ENCODE peak calls at places on chromosomes 13 and 19, in four cellular contexts. One of them, this sample, is unnamed.

GRCh38 chr13:67308004-67308772 is 78.1 kb upstream of the PCDH9 start:
- DNase-seq in H1: no peak
- DNase-seq in mesenchymal stem cell: no peak
- DNase-seq in IMR-90: no peak
- DNase-seq in this sample: no peak

GRCh38 chr13:101449971-101450748 is 2.3 kb upstream of the ITGBL1 start:
- DNase-seq in H1: no peak
- DNase-seq in mesenchymal stem cell: peak; percentile 83
- DNase-seq in IMR-90: peak; percentile 93
- DNase-seq in this sample: no peak

GRCh38 chr13:95485518-95486144 is 66.9 kb upstream of the CLDN10 start:
- DNase-seq in H1: no peak
- DNase-seq in mesenchymal stem cell: no peak
- DNase-seq in IMR-90: no peak
- DNase-seq in this sample: no peak

GRCh38 chr19:12065100-12065538 is 588 bp downstream of the ZNF844 start:
- DNase-seq in H1: peak; percentile 63
- DNase-seq in mesenchymal stem cell: peak; percentile 52
- DNase-seq in IMR-90: peak; percentile 38
- DNase-seq in this sample: no peak

GRCh38 chr19:48810151-48810550 is 678 bp downstream of the BCAT2 start:
- DNase-seq in H1: no peak
- DNase-seq in mesenchymal stem cell: no peak
- DNase-seq in IMR-90: no peak
- DNase-seq in this sample: no peak

GRCh38 chr13:27523345-27524073 is 73.1 kb upstream of the MTIF3 start:
- DNase-seq in H1: no peak
- DNase-seq in mesenchymal stem cell: no peak
- DNase-seq in IMR-90: no peak
- DNase-seq in this sample: no peak

GRCh38 chr13:20566424-20566916 is 487 bp upstream of the IFT88 start:
- DNase-seq in H1: no peak
- DNase-seq in mesenchymal stem cell: peak; percentile 84
- DNase-seq in IMR-90: peak; percentile 85
- DNase-seq in this sample: no peak

GRCh38 chr19:11737964-11738745 is 591 bp downstream of the ZNF823 start:
- DNase-seq in H1: peak; percentile 62
- DNase-seq in mesenchymal stem cell: peak; percentile 48
- DNase-seq in IMR-90: peak; percentile 12
- DNase-seq in this sample: no peak

GRCh38 chr19:35715981-35716734 is 1.6 kb upstream of the KMT2B start:
- DNase-seq in H1: peak; percentile 87
- DNase-seq in mesenchymal stem cell: no peak
- DNase-seq in IMR-90: peak; percentile 30
- DNase-seq in this sample: no peak

GRCh38 chr19:9498183-9498902 is at the start of gene ZNF560:
- DNase-seq in H1: peak; percentile 49
- DNase-seq in mesenchymal stem cell: no peak
- DNase-seq in IMR-90: peak; percentile 12
- DNase-seq in this sample: no peak

GRCh38 chr19:4352701-4353121 is 9.3 kb downstream of the MPND start:
- DNase-seq in H1: peak; percentile 83
- DNase-seq in mesenchymal stem cell: peak; percentile 73
- DNase-seq in IMR-90: peak; percentile 71
- DNase-seq in this sample: peak; percentile 72

GRCh38 chr13:94712287-94712811 is at the start of gene SOX21:
- DNase-seq in H1: peak; percentile 80
- DNase-seq in mesenchymal stem cell: no peak
- DNase-seq in IMR-90: no peak
- DNase-seq in this sample: no peak

GRCh38 chr13:26962671-26963070 is 202.1 kb upstream of the GPR12 start:
- DNase-seq in H1: no peak
- DNase-seq in mesenchymal stem cell: no peak
- DNase-seq in IMR-90: no peak
- DNase-seq in this sample: no peak

GRCh38 chr19:19385900-19386339 is 19.6 kb upstream of the GATAD2A start:
- DNase-seq in H1: peak; percentile 74
- DNase-seq in mesenchymal stem cell: no peak
- DNase-seq in IMR-90: no peak
- DNase-seq in this sample: no peak

GRCh38 chr19:16258440-16258903 is 60.8 kb downstream of the AP1M1 start:
- DNase-seq in H1: no peak
- DNase-seq in mesenchymal stem cell: no peak
- DNase-seq in IMR-90: no peak
- DNase-seq in this sample: no peak

GRCh38 chr13:92806215-92806614 is 420.4 kb upstream of the GPC6 start:
- DNase-seq in H1: no peak
- DNase-seq in mesenchymal stem cell: peak; percentile 62
- DNase-seq in IMR-90: no peak
- DNase-seq in this sample: no peak

GRCh38 chr13:92804346-92804745 is 422.3 kb upstream of the GPC6 start:
- DNase-seq in H1: no peak
- DNase-seq in mesenchymal stem cell: no peak
- DNase-seq in IMR-90: peak; percentile 64
- DNase-seq in this sample: no peak

GRCh38 chr13:92802776-92803175 is 423.8 kb upstream of the GPC6 start:
- DNase-seq in H1: no peak
- DNase-seq in mesenchymal stem cell: no peak
- DNase-seq in IMR-90: no peak
- DNase-seq in this sample: no peak

GRCh38 chr13:92805766-92806165 is 420.8 kb upstream of the GPC6 start:
- DNase-seq in H1: no peak
- DNase-seq in mesenchymal stem cell: no peak
- DNase-seq in IMR-90: no peak
- DNase-seq in this sample: no peak

DNA sequence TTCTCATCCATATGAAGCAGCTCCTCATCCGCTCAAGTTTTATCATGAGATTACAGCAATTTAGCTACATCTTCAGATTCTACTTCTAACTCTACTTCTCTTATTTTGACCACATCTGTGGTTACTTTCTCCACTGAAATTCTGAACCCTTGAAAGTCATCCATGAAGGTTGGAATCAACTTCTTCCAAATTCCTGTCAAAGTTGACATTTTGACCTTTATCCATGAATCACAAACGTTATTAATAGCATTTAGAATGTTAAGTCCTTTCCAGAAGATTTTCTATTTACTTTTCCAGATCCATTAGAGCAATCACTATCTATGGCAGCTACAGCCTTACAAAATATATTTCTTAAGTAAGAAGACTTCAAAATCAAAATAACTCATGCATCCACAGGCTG is 421.7 kb upstream of the GPC6 start:
- DNase-seq in H1: no peak
- DNase-seq in mesenchymal stem cell: no peak
- DNase-seq in IMR-90: no peak
- DNase-seq in this sample: no peak
- H2BK15ac ChIP-seq in H1: no peak overlapping the region
- H2BK15ac ChIP-seq in mesenchymal stem cell: no peak overlapping the region
- H2BK15ac ChIP-seq in IMR-90: no peak overlapping the region
- H2BK15ac ChIP-seq in this sample: no peak overlapping the region

GRCh38 chr13:28744656-28745055 is 25.9 kb upstream of the SLC46A3 start:
- DNase-seq in H1: peak; percentile 22
- DNase-seq in mesenchymal stem cell: no peak
- DNase-seq in IMR-90: no peak
- DNase-seq in this sample: no peak
- H2BK15ac ChIP-seq in H1: no peak overlapping the region
- H2BK15ac ChIP-seq in mesenchymal stem cell: no peak overlapping the region
- H2BK15ac ChIP-seq in IMR-90: no peak overlapping the region
- H2BK15ac ChIP-seq in this sample: no peak overlapping the region

GRCh38 chr13:77522444-77522843 is 13.1 kb upstream of the SCEL start:
- DNase-seq in H1: no peak
- DNase-seq in mesenchymal stem cell: no peak
- DNase-seq in IMR-90: no peak
- DNase-seq in this sample: no peak

GRCh38 chr13:77521595-77522367 is 13.7 kb upstream of the SCEL start:
- DNase-seq in H1: no peak
- DNase-seq in mesenchymal stem cell: no peak
- DNase-seq in IMR-90: no peak
- DNase-seq in this sample: no peak

GRCh38 chr13:77523386-77523785 is 12.1 kb upstream of the SCEL start:
- DNase-seq in H1: no peak
- DNase-seq in mesenchymal stem cell: no peak
- DNase-seq in IMR-90: no peak
- DNase-seq in this sample: no peak

GRCh38 chr13:77521194-77521593 is 14.3 kb upstream of the SCEL start:
- DNase-seq in H1: no peak
- DNase-seq in mesenchymal stem cell: no peak
- DNase-seq in IMR-90: no peak
- DNase-seq in this sample: no peak

GRCh38 chr13:77523834-77524728 is 11.4 kb upstream of the SCEL start:
- DNase-seq in H1: no peak
- DNase-seq in mesenchymal stem cell: no peak
- DNase-seq in IMR-90: no peak
- DNase-seq in this sample: no peak
- H2BK15ac ChIP-seq in H1: no peak overlapping the region
- H2BK15ac ChIP-seq in mesenchymal stem cell: no peak overlapping the region
- H2BK15ac ChIP-seq in IMR-90: no peak overlapping the region
- H2BK15ac ChIP-seq in this sample: no peak overlapping the region

GRCh38 chr13:24073657-24074056 is 86.9 kb upstream of the SPATA13 start:
- DNase-seq in H1: no peak
- DNase-seq in mesenchymal stem cell: no peak
- DNase-seq in IMR-90: no peak
- DNase-seq in this sample: no peak
- H2BK15ac ChIP-seq in H1: no peak overlapping the region
- H2BK15ac ChIP-seq in mesenchymal stem cell: no peak overlapping the region
- H2BK15ac ChIP-seq in IMR-90: no peak overlapping the region
- H2BK15ac ChIP-seq in this sample: no peak overlapping the region

DNA sequence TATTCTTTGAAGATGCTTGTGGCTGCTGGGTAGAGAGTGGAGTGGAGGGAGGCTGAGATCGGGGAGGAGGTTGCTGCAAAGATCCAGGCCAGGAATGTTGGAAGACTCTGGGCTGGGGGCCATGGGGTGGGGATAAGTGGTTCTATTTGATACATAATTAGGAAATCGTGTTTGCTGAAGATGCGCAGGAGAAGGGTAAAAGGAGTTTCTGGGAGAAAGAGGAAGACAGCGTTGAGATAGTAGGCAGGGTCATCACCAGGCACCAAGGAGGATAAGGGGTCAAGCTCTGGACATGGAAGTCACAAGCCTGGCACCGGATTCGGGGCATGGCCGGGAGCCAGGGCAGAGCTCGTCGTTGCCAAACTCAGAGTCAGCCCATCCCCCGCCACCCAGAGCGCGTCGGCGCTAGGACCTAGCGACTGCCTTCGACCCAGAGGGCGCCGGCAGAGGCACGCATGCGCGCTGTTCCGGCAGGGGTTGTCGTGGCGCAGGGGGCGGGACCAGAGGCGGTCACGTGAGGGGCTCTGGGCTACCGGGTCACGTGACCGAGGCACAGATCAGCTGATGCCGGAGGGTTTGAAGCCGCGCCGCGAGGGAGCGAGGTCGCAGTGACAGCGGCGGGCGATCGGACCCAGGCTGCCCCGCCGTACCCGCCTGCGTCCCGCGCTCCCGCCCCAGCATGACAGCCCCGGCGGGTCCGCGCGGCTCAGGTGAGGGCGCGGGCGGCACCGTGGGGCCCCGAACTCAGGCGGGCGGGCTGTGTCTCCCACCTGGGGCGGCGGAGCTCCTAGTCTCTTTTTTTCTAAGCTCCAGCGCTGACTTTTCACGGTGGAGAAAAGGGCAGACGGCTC is at the start of gene MCOLN1:
- DNase-seq in H1: peak; percentile 99
- DNase-seq in mesenchymal stem cell: peak; percentile 96
- DNase-seq in IMR-90: peak; percentile 94
- DNase-seq in this sample: peak; percentile 96
- H2BK15ac ChIP-seq in H1: no peak within 1 kb of the TSS
- H2BK15ac ChIP-seq in mesenchymal stem cell: peak within 1 kb of the TSS; percentile 36
- H2BK15ac ChIP-seq in IMR-90: peak within 1 kb of the TSS; percentile 16
- H2BK15ac ChIP-seq in this sample: peak within 1 kb of the TSS; percentile 45

GRCh38 chr13:99993660-99994455 is 12.3 kb downstream of the ZIC2 start:
- DNase-seq in H1: peak; percentile 44
- DNase-seq in mesenchymal stem cell: no peak
- DNase-seq in IMR-90: no peak
- DNase-seq in this sample: peak; percentile 35

GRCh38 chr13:99992912-99993311 is 11.3 kb downstream of the ZIC2 start:
- DNase-seq in H1: no peak
- DNase-seq in mesenchymal stem cell: no peak
- DNase-seq in IMR-90: no peak
- DNase-seq in this sample: peak; percentile 21

GRCh38 chr13:99991806-99992242 is 10.2 kb downstream of the ZIC2 start:
- DNase-seq in H1: peak; percentile 77
- DNase-seq in mesenchymal stem cell: no peak
- DNase-seq in IMR-90: no peak
- DNase-seq in this sample: peak; percentile 76

GRCh38 chr13:99991013-99991805 is 9.6 kb downstream of the ZIC2 start:
- DNase-seq in H1: peak; percentile 82
- DNase-seq in mesenchymal stem cell: no peak
- DNase-seq in IMR-90: no peak
- DNase-seq in this sample: peak; percentile 30

GRCh38 chr13:99992376-99992775 is 10.8 kb downstream of the ZIC2 start:
- DNase-seq in H1: no peak
- DNase-seq in mesenchymal stem cell: no peak
- DNase-seq in IMR-90: no peak
- DNase-seq in this sample: no peak
- H2BK15ac ChIP-seq in H1: no peak overlapping the region
- H2BK15ac ChIP-seq in mesenchymal stem cell: no peak overlapping the region
- H2BK15ac ChIP-seq in IMR-90: no peak overlapping the region
- H2BK15ac ChIP-seq in this sample: no peak overlapping the region

GRCh38 chr13:99663185-99663825 is 162.0 kb downstream of the TM9SF2 start:
- DNase-seq in H1: peak; percentile 37
- DNase-seq in mesenchymal stem cell: no peak
- DNase-seq in IMR-90: no peak
- DNase-seq in this sample: no peak
- H2BK15ac ChIP-seq in H1: peak overlapping the region; percentile 3
- H2BK15ac ChIP-seq in mesenchymal stem cell: no peak overlapping the region
- H2BK15ac ChIP-seq in IMR-90: no peak overlapping the region
- H2BK15ac ChIP-seq in this sample: no peak overlapping the region

GRCh38 chr13:40114305-40114896 is 458.9 kb downstream of the COG6 start:
- DNase-seq in H1: no peak
- DNase-seq in mesenchymal stem cell: no peak
- DNase-seq in IMR-90: no peak
- DNase-seq in this sample: no peak
- H2BK15ac ChIP-seq in H1: no peak overlapping the region
- H2BK15ac ChIP-seq in mesenchymal stem cell: no peak overlapping the region
- H2BK15ac ChIP-seq in IMR-90: no peak overlapping the region
- H2BK15ac ChIP-seq in this sample: no peak overlapping the region